ENCODE peak calls at places on chromosomes 4 and X, in nine cellular contexts. One of them, this sample, is unnamed.

GRCh38 chr4:76758290-76758882 is 139.6 kb downstream of the SOWAHB start:
- DNase-seq in tibial nerve: peak
- DNase-seq in uterus: no peak
- DNase-seq in IMR-90: peak
- DNase-seq in Peyer's patch: no peak
- DNase-seq in right lobe of liver: no peak
- DNase-seq in lower leg skin: no peak
- DNase-seq in heart left ventricle: no peak
- DNase-seq in body of pancreas: peak
- DNase-seq in this sample: no peak

GRCh38 chrX:48893556-48894348 is 3.8 kb downstream of the TIMM17B start:
- DNase-seq in tibial nerve: no peak
- DNase-seq in uterus: no peak
- DNase-seq in IMR-90: no peak
- DNase-seq in Peyer's patch: no peak
- DNase-seq in right lobe of liver: no peak
- DNase-seq in lower leg skin: no peak
- DNase-seq in heart left ventricle: no peak
- DNase-seq in body of pancreas: no peak
- DNase-seq in this sample: no peak

GRCh38 chr4:41683321-41683720 is 65.2 kb downstream of the PHOX2B start:
- DNase-seq in tibial nerve: no peak
- DNase-seq in uterus: no peak
- DNase-seq in IMR-90: no peak
- DNase-seq in Peyer's patch: no peak
- DNase-seq in right lobe of liver: no peak
- DNase-seq in lower leg skin: no peak
- DNase-seq in heart left ventricle: no peak
- DNase-seq in body of pancreas: no peak
- DNase-seq in this sample: no peak

GRCh38 chr4:8198906-8199593 is at the start of gene SH3TC1:
- DNase-seq in tibial nerve: peak
- DNase-seq in uterus: peak
- DNase-seq in IMR-90: peak
- DNase-seq in Peyer's patch: peak
- DNase-seq in right lobe of liver: peak
- DNase-seq in lower leg skin: peak
- DNase-seq in heart left ventricle: peak
- DNase-seq in body of pancreas: peak
- DNase-seq in this sample: peak

GRCh38 chrX:76555816-76556215 is 128.3 kb downstream of the MAGEE1 start:
- DNase-seq in tibial nerve: no peak
- DNase-seq in uterus: no peak
- DNase-seq in IMR-90: peak
- DNase-seq in Peyer's patch: no peak
- DNase-seq in right lobe of liver: no peak
- DNase-seq in lower leg skin: no peak
- DNase-seq in heart left ventricle: no peak
- DNase-seq in body of pancreas: no peak
- DNase-seq in this sample: no peak

GRCh38 chrX:17052210-17052609 is 105.8 kb downstream of the REPS2 start:
- DNase-seq in tibial nerve: no peak
- DNase-seq in uterus: no peak
- DNase-seq in IMR-90: no peak
- DNase-seq in Peyer's patch: no peak
- DNase-seq in right lobe of liver: no peak
- DNase-seq in lower leg skin: no peak
- DNase-seq in heart left ventricle: no peak
- DNase-seq in body of pancreas: no peak
- DNase-seq in this sample: no peak

GRCh38 chrX:43688586-43688985 is 32.5 kb downstream of the MAOA start:
- DNase-seq in tibial nerve: no peak
- DNase-seq in uterus: no peak
- DNase-seq in IMR-90: no peak
- DNase-seq in Peyer's patch: no peak
- DNase-seq in right lobe of liver: no peak
- DNase-seq in lower leg skin: no peak
- DNase-seq in heart left ventricle: no peak
- DNase-seq in body of pancreas: no peak
- DNase-seq in this sample: no peak

GRCh38 chr4:128403586-128403985 is 116.0 kb upstream of the PGRMC2 start:
- DNase-seq in tibial nerve: no peak
- DNase-seq in uterus: no peak
- DNase-seq in IMR-90: no peak
- DNase-seq in Peyer's patch: no peak
- DNase-seq in right lobe of liver: no peak
- DNase-seq in lower leg skin: no peak
- DNase-seq in heart left ventricle: no peak
- DNase-seq in body of pancreas: no peak
- DNase-seq in this sample: no peak

GRCh38 chrX:150152546-150152945 is 210.6 kb upstream of the MAMLD1 start:
- DNase-seq in tibial nerve: no peak
- DNase-seq in uterus: no peak
- DNase-seq in IMR-90: no peak
- DNase-seq in Peyer's patch: no peak
- DNase-seq in right lobe of liver: no peak
- DNase-seq in lower leg skin: no peak
- DNase-seq in heart left ventricle: no peak
- DNase-seq in body of pancreas: no peak
- DNase-seq in this sample: no peak

GRCh38 chrX:115957862-115958490 is 212.6 kb upstream of the AGTR2 start:
- DNase-seq in tibial nerve: no peak
- DNase-seq in uterus: no peak
- DNase-seq in IMR-90: no peak
- DNase-seq in Peyer's patch: no peak
- DNase-seq in right lobe of liver: no peak
- DNase-seq in lower leg skin: no peak
- DNase-seq in heart left ventricle: no peak
- DNase-seq in body of pancreas: peak
- DNase-seq in this sample: no peak

GRCh38 chr4:47744253-47744652 is 93.6 kb downstream of the CORIN start:
- DNase-seq in tibial nerve: no peak
- DNase-seq in uterus: no peak
- DNase-seq in IMR-90: no peak
- DNase-seq in Peyer's patch: no peak
- DNase-seq in right lobe of liver: no peak
- DNase-seq in lower leg skin: no peak
- DNase-seq in heart left ventricle: no peak
- DNase-seq in body of pancreas: no peak
- DNase-seq in this sample: no peak

GRCh38 chrX:24026403-24026801 is 584 bp downstream of the KLHL15 start:
- DNase-seq in tibial nerve: no peak
- DNase-seq in uterus: no peak
- DNase-seq in IMR-90: no peak
- DNase-seq in Peyer's patch: no peak
- DNase-seq in right lobe of liver: no peak
- DNase-seq in lower leg skin: no peak
- DNase-seq in heart left ventricle: no peak
- DNase-seq in body of pancreas: no peak
- DNase-seq in this sample: no peak

GRCh38 chr4:743463-744211 is 38.0 kb downstream of the PCGF3 start:
- DNase-seq in tibial nerve: no peak
- DNase-seq in uterus: no peak
- DNase-seq in IMR-90: peak
- DNase-seq in Peyer's patch: no peak
- DNase-seq in right lobe of liver: no peak
- DNase-seq in lower leg skin: no peak
- DNase-seq in heart left ventricle: no peak
- DNase-seq in body of pancreas: no peak
- DNase-seq in this sample: no peak

GRCh38 chr4:24614881-24615280 is 30.5 kb upstream of the DHX15 start:
- DNase-seq in tibial nerve: no peak
- DNase-seq in uterus: no peak
- DNase-seq in IMR-90: no peak
- DNase-seq in Peyer's patch: no peak
- DNase-seq in right lobe of liver: no peak
- DNase-seq in lower leg skin: no peak
- DNase-seq in heart left ventricle: no peak
- DNase-seq in body of pancreas: no peak
- DNase-seq in this sample: no peak

GRCh38 chr4:148444296-148445070 is 2.3 kb upstream of the NR3C2 start:
- DNase-seq in tibial nerve: no peak
- DNase-seq in uterus: peak
- DNase-seq in IMR-90: no peak
- DNase-seq in Peyer's patch: peak
- DNase-seq in right lobe of liver: peak
- DNase-seq in lower leg skin: no peak
- DNase-seq in heart left ventricle: peak
- DNase-seq in body of pancreas: peak
- DNase-seq in this sample: peak

GRCh38 chr4:33954759-33955158 is 2289.6 kb downstream of the ARAP2 start:
- DNase-seq in tibial nerve: no peak
- DNase-seq in uterus: no peak
- DNase-seq in IMR-90: no peak
- DNase-seq in Peyer's patch: no peak
- DNase-seq in right lobe of liver: no peak
- DNase-seq in lower leg skin: no peak
- DNase-seq in heart left ventricle: no peak
- DNase-seq in body of pancreas: no peak
- DNase-seq in this sample: no peak

GRCh38 chr4:138235419-138235952 is 6.7 kb downstream of the SLC7A11 start:
- DNase-seq in tibial nerve: no peak
- DNase-seq in uterus: no peak
- DNase-seq in IMR-90: peak
- DNase-seq in Peyer's patch: no peak
- DNase-seq in right lobe of liver: no peak
- DNase-seq in lower leg skin: no peak
- DNase-seq in heart left ventricle: no peak
- DNase-seq in body of pancreas: no peak
- DNase-seq in this sample: no peak

GRCh38 chr4:3073158-3074077 is 920 bp downstream of the HTT-AS start:
- DNase-seq in tibial nerve: no peak
- DNase-seq in uterus: no peak
- DNase-seq in IMR-90: no peak
- DNase-seq in Peyer's patch: peak
- DNase-seq in right lobe of liver: peak
- DNase-seq in lower leg skin: no peak
- DNase-seq in heart left ventricle: peak
- DNase-seq in body of pancreas: peak
- DNase-seq in this sample: peak
- TF ChIP-seq POLR2A in tibial nerve: no peak
- TF ChIP-seq POLR2A in uterus: no peak
- TF ChIP-seq POLR2A in IMR-90: no peak
- TF ChIP-seq POLR2A in Peyer's patch: peak
- TF ChIP-seq POLR2A in right lobe of liver: peak
- TF ChIP-seq POLR2A in lower leg skin: no peak
- TF ChIP-seq POLR2A in heart left ventricle: peak
- TF ChIP-seq POLR2A in body of pancreas: peak
- TF ChIP-seq POLR2A in this sample: peak

GRCh38 chrX:318739-319578 is at the start of gene GTPBP6:
- DNase-seq in tibial nerve: peak
- DNase-seq in uterus: peak
- DNase-seq in IMR-90: peak
- DNase-seq in Peyer's patch: peak
- DNase-seq in right lobe of liver: peak
- DNase-seq in lower leg skin: peak
- DNase-seq in heart left ventricle: peak
- DNase-seq in body of pancreas: peak
- DNase-seq in this sample: peak

GRCh38 chrX:319579-320125 is 1.1 kb upstream of the GTPBP6 start:
- DNase-seq in tibial nerve: no peak
- DNase-seq in uterus: no peak
- DNase-seq in IMR-90: no peak
- DNase-seq in Peyer's patch: no peak
- DNase-seq in right lobe of liver: peak
- DNase-seq in lower leg skin: no peak
- DNase-seq in heart left ventricle: peak
- DNase-seq in body of pancreas: no peak
- DNase-seq in this sample: no peak

GRCh38 chrX:317424-318067 is 1.1 kb downstream of the GTPBP6 start:
- DNase-seq in tibial nerve: no peak
- DNase-seq in uterus: no peak
- DNase-seq in IMR-90: no peak
- DNase-seq in Peyer's patch: no peak
- DNase-seq in right lobe of liver: no peak
- DNase-seq in lower leg skin: no peak
- DNase-seq in heart left ventricle: no peak
- DNase-seq in body of pancreas: no peak
- DNase-seq in this sample: no peak

GRCh38 chrX:318068-318738 is 393 bp downstream of the GTPBP6 start:
- DNase-seq in tibial nerve: peak
- DNase-seq in uterus: peak
- DNase-seq in IMR-90: peak
- DNase-seq in Peyer's patch: peak
- DNase-seq in right lobe of liver: peak
- DNase-seq in lower leg skin: peak
- DNase-seq in heart left ventricle: peak
- DNase-seq in body of pancreas: peak
- DNase-seq in this sample: peak

DNA sequence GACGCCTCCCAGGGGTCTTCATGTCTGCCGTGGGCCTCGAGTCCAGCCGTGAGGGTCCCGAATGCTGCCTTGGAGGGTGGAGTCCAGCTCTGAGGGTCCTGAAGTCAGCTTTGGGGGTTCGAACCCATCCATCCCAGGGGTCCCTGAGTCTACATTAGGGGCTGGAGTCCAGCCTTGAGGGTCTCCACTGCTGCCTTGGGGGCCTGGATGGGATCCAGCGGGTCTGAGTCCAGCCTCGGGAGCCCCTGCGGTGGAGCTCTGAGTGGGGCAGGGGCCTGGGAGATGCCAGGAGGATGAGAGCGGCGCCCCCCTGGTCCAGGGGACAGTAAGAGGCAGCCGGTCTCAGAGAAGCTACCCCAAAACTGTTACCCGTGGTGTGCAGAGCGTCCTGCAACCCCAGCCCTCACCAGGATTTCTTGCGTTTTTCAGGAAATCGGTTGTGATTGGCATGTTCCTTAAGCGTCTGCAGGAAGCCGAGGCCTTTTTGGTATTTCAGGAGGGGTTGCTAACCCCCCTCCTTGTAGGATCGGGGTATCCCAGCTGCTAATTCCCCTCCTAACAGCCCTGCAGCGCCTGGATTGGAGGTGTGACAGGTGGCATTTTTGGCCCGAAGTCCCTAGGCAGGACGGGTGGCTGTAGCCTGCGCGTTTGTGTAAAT is 1.7 kb upstream of the GTPBP6 start:
- DNase-seq in tibial nerve: no peak
- DNase-seq in uterus: no peak
- DNase-seq in IMR-90: peak
- DNase-seq in Peyer's patch: no peak
- DNase-seq in right lobe of liver: no peak
- DNase-seq in lower leg skin: no peak
- DNase-seq in heart left ventricle: peak
- DNase-seq in body of pancreas: peak
- DNase-seq in this sample: no peak
- TF ChIP-seq POLR2A in tibial nerve: no peak
- TF ChIP-seq POLR2A in uterus: no peak
- TF ChIP-seq POLR2A in IMR-90: no peak
- TF ChIP-seq POLR2A in Peyer's patch: no peak
- TF ChIP-seq POLR2A in right lobe of liver: no peak
- TF ChIP-seq POLR2A in lower leg skin: no peak
- TF ChIP-seq POLR2A in heart left ventricle: no peak
- TF ChIP-seq POLR2A in body of pancreas: no peak
- TF ChIP-seq POLR2A in this sample: no peak

GRCh38 chr4:139734875-139735380 is 69.3 kb downstream of the MGST2 start:
- DNase-seq in tibial nerve: peak
- DNase-seq in uterus: peak
- DNase-seq in IMR-90: peak
- DNase-seq in Peyer's patch: peak
- DNase-seq in right lobe of liver: peak
- DNase-seq in lower leg skin: peak
- DNase-seq in heart left ventricle: peak
- DNase-seq in body of pancreas: peak
- DNase-seq in this sample: peak
- TF ChIP-seq POLR2A in tibial nerve: peak
- TF ChIP-seq POLR2A in uterus: peak
- TF ChIP-seq POLR2A in IMR-90: no peak
- TF ChIP-seq POLR2A in Peyer's patch: no peak
- TF ChIP-seq POLR2A in right lobe of liver: no peak
- TF ChIP-seq POLR2A in lower leg skin: no peak
- TF ChIP-seq POLR2A in heart left ventricle: peak
- TF ChIP-seq POLR2A in body of pancreas: no peak
- TF ChIP-seq POLR2A in this sample: no peak

GRCh38 chr4:40057540-40058091 is 966 bp downstream of the N4BP2 start:
- DNase-seq in tibial nerve: peak
- DNase-seq in uterus: peak
- DNase-seq in IMR-90: peak
- DNase-seq in Peyer's patch: peak
- DNase-seq in right lobe of liver: peak
- DNase-seq in lower leg skin: peak
- DNase-seq in heart left ventricle: peak
- DNase-seq in body of pancreas: peak
- DNase-seq in this sample: peak
- TF ChIP-seq POLR2A in tibial nerve: peak
- TF ChIP-seq POLR2A in uterus: peak
- TF ChIP-seq POLR2A in IMR-90: no peak
- TF ChIP-seq POLR2A in Peyer's patch: no peak
- TF ChIP-seq POLR2A in right lobe of liver: peak
- TF ChIP-seq POLR2A in lower leg skin: no peak
- TF ChIP-seq POLR2A in heart left ventricle: peak
- TF ChIP-seq POLR2A in body of pancreas: no peak
- TF ChIP-seq POLR2A in this sample: peak